ENCODE peak calls at places on chromosomes 7 and 10, in ten cellular contexts. G is AML-193; S is CD4-positive, alpha-beta T cell; E is PC-3; D is psoas muscle; I is ascending aorta; Y is NCI-H510A treated with DMSO at 0.1 percent for 48 hours; M is CD8-positive, alpha-beta T cell; P is iPS-NIHi11; N is kidney epithelial cell. O is an unnamed sample.

GRCh38 chr10:77702166-77702565 is 64.6 kb upstream of the KCNMA1 start:
- DNase-seq in G (no peak), S (no peak), E (peak; percentile 100), D (no peak), I (no peak), Y (no peak), M (no peak), P (no peak), N (no peak), O (peak; percentile 63)

GRCh38 chr10:93654201-93654600 is 41.9 kb downstream of the PDE6C start:
- DNase-seq in G (no peak), S (no peak), E (no peak), D (no peak), I (no peak), Y (no peak), M (no peak), P (no peak), N (no peak), O (no peak)

GRCh38 chr7:118053353-118053752 is 130.6 kb upstream of the LSM8 start:
- DNase-seq in G (no peak), S (no peak), E (peak; percentile 11), D (no peak), I (no peak), Y (no peak), M (no peak), P (no peak), N (no peak), O (no peak)

GRCh38 chr10:111199587-111199986 is 122.8 kb downstream of the ADRA2A start:
- DNase-seq in G (no peak), S (no peak), E (no peak), D (no peak), I (no peak), Y (no peak), M (no peak), P (no peak), N (no peak), O (no peak)

GRCh38 chr10:35340975-35341374 is 4.7 kb downstream of the CCNY start:
- DNase-seq in G (no peak), S (no peak), E (peak; percentile 46), D (peak; percentile 65), I (no peak), Y (no peak), M (no peak), P (no peak), N (no peak), O (no peak)

GRCh38 chr7:2719007-2719406 is 31.0 kb downstream of the AMZ1 start:
- DNase-seq in G (no peak), S (peak; percentile 46), E (peak; percentile 25), D (no peak), I (no peak), Y (peak; percentile 40), M (peak; percentile 54), P (peak; percentile 93), N (no peak), O (no peak)

GRCh38 chr7:94041529-94041928 is 37.4 kb upstream of the BET1 start:
- DNase-seq in G (no peak), S (no peak), E (peak; percentile 42), D (no peak), I (no peak), Y (no peak), M (no peak), P (no peak), N (no peak), O (peak; percentile 18)

GRCh38 chr7:96355990-96356506 is 34.1 kb upstream of the SLC25A13 start:
- DNase-seq in G (no peak), S (no peak), E (no peak), D (no peak), I (no peak), Y (no peak), M (no peak), P (no peak), N (no peak), O (no peak)

GRCh38 chr7:28903779-28904538 is 54.2 kb downstream of the TRIL start:
- DNase-seq in G (no peak), S (no peak), E (no peak), D (no peak), I (no peak), Y (no peak), M (no peak), P (no peak), N (no peak), O (no peak)

GRCh38 chr10:27030060-27030459 is 70.2 kb downstream of the ANKRD26 start:
- DNase-seq in G (no peak), S (no peak), E (no peak), D (no peak), I (no peak), Y (no peak), M (no peak), P (no peak), N (no peak), O (no peak)

GRCh38 chr10:62115842-62116241 is 152.8 kb downstream of the RTKN2 start:
- DNase-seq in G (no peak), S (no peak), E (peak; percentile 68), D (no peak), I (no peak), Y (no peak), M (no peak), P (no peak), N (no peak), O (no peak)

GRCh38 chr7:155194531-155195140 is 103.0 kb upstream of the INSIG1 start:
- DNase-seq in G (no peak), S (no peak), E (no peak), D (no peak), I (peak; percentile 34), Y (no peak), M (no peak), P (no peak), N (no peak), O (no peak)

GRCh38 chr10:5446390-5446926 is 34.1 kb downstream of the NET1 start:
- DNase-seq in G (no peak), S (peak; percentile 61), E (peak; percentile 83), D (peak; percentile 93), I (peak; percentile 96), Y (peak; percentile 80), M (peak; percentile 69), P (peak; percentile 95), N (peak; percentile 69), O (peak; percentile 88)

GRCh38 chr7:103347507-103348267 is at the start of gene PSMC2:
- DNase-seq in G (peak; percentile 84), S (peak; percentile 69), E (peak; percentile 88), D (peak; percentile 82), I (peak; percentile 90), Y (peak; percentile 71), M (peak; percentile 75), P (peak; percentile 82), N (peak; percentile 57), O (peak; percentile 67)

GRCh38 chr7:138958026-138958956 is 22.9 kb downstream of the KIAA1549 start:
- DNase-seq in G (no peak), S (no peak), E (peak; percentile 79), D (no peak), I (no peak), Y (no peak), M (no peak), P (no peak), N (no peak), O (no peak)

GRCh38 chr7:128909605-128910568 is 622 bp downstream of the KCP start:
- DNase-seq in G (no peak), S (no peak), E (no peak), D (no peak), I (peak; percentile 61), Y (peak; percentile 26), M (no peak), P (peak; percentile 70), N (peak; percentile 69), O (no peak)

GRCh38 chr7:5525271-5526189 is 101.9 kb upstream of the TNRC18 start:
- DNase-seq in G (no peak), S (no peak), E (peak; percentile 40), D (no peak), I (no peak), Y (peak; percentile 32), M (no peak), P (no peak), N (no peak), O (no peak)

GRCh38 chr7:30244340-30244739 is 40.1 kb upstream of the ZNRF2 start:
- DNase-seq in G (no peak), S (no peak), E (no peak), D (no peak), I (no peak), Y (no peak), M (no peak), P (no peak), N (no peak), O (no peak)

GRCh38 chr10:102735065-102735562 is 8.6 kb upstream of the WBP1L start:
- DNase-seq in G (no peak), S (no peak), E (no peak), D (peak; percentile 63), I (no peak), Y (no peak), M (no peak), P (peak; percentile 64), N (no peak), O (no peak)

GRCh38 chr7:13099197-13099795 is 411.9 kb downstream of the ARL4A start:
- DNase-seq in G (no peak), S (no peak), E (peak; percentile 86), D (no peak), I (no peak), Y (peak; percentile 22), M (no peak), P (no peak), N (peak; percentile 21), O (no peak)

GRCh38 chr7:116426428-116427156 is 72.9 kb upstream of the CAV2 start:
- DNase-seq in G (no peak), S (no peak), E (peak; percentile 96), D (no peak), I (no peak), Y (no peak), M (no peak), P (no peak), N (peak; percentile 60), O (peak; percentile 84)

GRCh38 chr7:36217211-36217960 is 64.3 kb downstream of the EEPD1 start:
- DNase-seq in G (no peak), S (no peak), E (no peak), D (no peak), I (no peak), Y (no peak), M (no peak), P (no peak), N (no peak), O (no peak)

GRCh38 chr7:27176962-27177794 is 3.1 kb upstream of the HOXA10 start:
- DNase-seq in G (no peak), S (no peak), E (no peak), D (peak; percentile 70), I (peak; percentile 52), Y (no peak), M (no peak), P (no peak), N (no peak), O (no peak)

GRCh38 chr10:100729877-100730738 is 15.3 kb upstream of the PAX2 start:
- DNase-seq in G (no peak), S (no peak), E (no peak), D (no peak), I (no peak), Y (no peak), M (no peak), P (no peak), N (no peak), O (no peak)

GRCh38 chr10:91528080-91528479 is 104.8 kb downstream of the PPP1R3C start:
- DNase-seq in G (no peak), S (no peak), E (no peak), D (no peak), I (no peak), Y (no peak), M (no peak), P (no peak), N (no peak), O (no peak)

GRCh38 chr10:7956508-7956907 is 98.0 kb upstream of the GATA3 start:
- DNase-seq in G (peak; percentile 85), S (no peak), E (peak; percentile 34), D (no peak), I (no peak), Y (no peak), M (no peak), P (no peak), N (no peak), O (peak; percentile 23)

GRCh38 chr10:74238031-74238431 is 87.0 kb downstream of the ADK start:
- DNase-seq in G (no peak), S (no peak), E (no peak), D (no peak), I (no peak), Y (no peak), M (no peak), P (no peak), N (no peak), O (no peak)

GRCh38 chr10:112536663-112537062 is 89.6 kb downstream of the VTI1A start:
- DNase-seq in G (no peak), S (no peak), E (no peak), D (no peak), I (no peak), Y (no peak), M (no peak), P (no peak), N (no peak), O (no peak)

O was measured in amniotic stem cell.